ENCODE peak calls at places on chromosome 14, in five cellular contexts. F is B cell, B is CD14-positive monocyte, N is endothelial cell, M is heart right ventricle. S is an unnamed sample.

GRCh38 chr14:24693941-24694507 is 60.0 kb upstream of the GZMB start:
- DNase-seq in B (no peak), F (no peak), N (no peak), M (no peak), S (no peak)

GRCh38 chr14:98070521-98070920 is 1201.5 kb downstream of the BCL11B start:
- DNase-seq in B (no peak), M (no peak), F (no peak), N (no peak), S (no peak)

GRCh38 chr14:52951730-52952481 is 1.1 kb upstream of the FERMT2 start:
- DNase-seq in B (no peak), N (peak; percentile 51), M (peak; percentile 71), F (no peak), S (no peak)

GRCh38 chr14:88005978-88006851 is 1.3 kb downstream of the GPR65 start:
- DNase-seq in B (peak; percentile 79), N (no peak), M (no peak), F (peak; percentile 82), S (no peak)

GRCh38 chr14:61183486-61183885 is 97.7 kb downstream of the TMEM30B start:
- DNase-seq in N (no peak), B (no peak), M (no peak), F (no peak), S (no peak)

GRCh38 chr14:88895116-88895515 is 70.7 kb downstream of the TTC8 start:
- DNase-seq in F (no peak), B (no peak), N (no peak), M (no peak), S (no peak)

GRCh38 chr14:61394542-61394941 is 73.2 kb downstream of the PRKCH start:
- DNase-seq in N (no peak), B (no peak), F (no peak), M (no peak), S (no peak)

GRCh38 chr14:37034410-37035285 is 137.8 kb downstream of the SLC25A21 start:
- DNase-seq in F (no peak), M (no peak), N (no peak), B (no peak), S (no peak)

GRCh38 chr14:70771781-70772212 is 37.5 kb downstream of the MAP3K9 start:
- DNase-seq in N (peak; percentile 19), M (no peak), F (no peak), B (no peak), S (no peak)

DNA sequence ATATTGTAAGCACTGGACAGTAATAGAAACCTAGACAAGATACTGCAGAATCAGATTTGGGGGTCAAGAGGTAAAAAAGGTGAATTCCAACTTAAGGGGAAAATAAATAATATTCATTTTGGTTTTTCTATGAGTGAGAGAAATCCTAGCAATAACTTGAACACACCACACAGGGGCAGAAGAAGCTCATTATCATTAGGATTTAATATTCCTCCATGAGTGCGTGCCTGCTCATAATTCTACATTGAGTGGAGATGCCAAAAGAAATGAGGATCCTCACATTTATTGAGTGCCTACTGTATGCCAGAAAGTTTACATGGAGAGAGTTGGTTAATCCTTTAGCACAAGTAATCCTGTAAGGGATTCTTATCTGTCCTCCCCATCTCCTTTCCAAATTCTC is 40.5 kb upstream of the C14orf132 start:
- DNase-seq in B (no peak), M (no peak), N (no peak), F (no peak), S (no peak)
- TF ChIP-seq CTCF in B (no peak), M (peak; percentile 38), N (no peak), F (no peak), S (peak; percentile 66)

GRCh38 chr14:72513346-72513745 is 380.6 kb downstream of the DPF3 start:
- DNase-seq in M (no peak), N (no peak), F (no peak), B (no peak), S (no peak)

GRCh38 chr14:72515779-72516770 is 377.8 kb downstream of the DPF3 start:
- DNase-seq in N (no peak), B (no peak), M (peak; percentile 14), F (no peak), S (no peak)

GRCh38 chr14:72514660-72515025 is 379.3 kb downstream of the DPF3 start:
- DNase-seq in N (no peak), F (no peak), B (no peak), M (no peak), S (no peak)

GRCh38 chr14:72512925-72513324 is 381.0 kb downstream of the DPF3 start:
- DNase-seq in N (no peak), M (no peak), F (no peak), B (no peak), S (no peak)

GRCh38 chr14:72513994-72514659 is 379.8 kb downstream of the DPF3 start:
- DNase-seq in N (no peak), F (no peak), M (no peak), B (no peak), S (no peak)
- TF ChIP-seq CTCF in N (peak; percentile 65), F (peak; percentile 65), M (peak; percentile 45), B (peak; percentile 31), S (peak; percentile 78)

GRCh38 chr14:67674480-67675218 is at the start of gene VTI1B:
- DNase-seq in B (peak; percentile 67), F (peak; percentile 75), N (peak; percentile 82), M (peak; percentile 85), S (peak; percentile 72)
- TF ChIP-seq CTCF in B (no peak), F (no peak), N (no peak), M (no peak), S (peak; percentile 32)

GRCh38 chr14:106657460-106657859 is 1131.1 kb downstream of the TMEM121 start:
- DNase-seq in B (no peak), M (no peak), F (peak; percentile 45), N (no peak), S (no peak)

DNA sequence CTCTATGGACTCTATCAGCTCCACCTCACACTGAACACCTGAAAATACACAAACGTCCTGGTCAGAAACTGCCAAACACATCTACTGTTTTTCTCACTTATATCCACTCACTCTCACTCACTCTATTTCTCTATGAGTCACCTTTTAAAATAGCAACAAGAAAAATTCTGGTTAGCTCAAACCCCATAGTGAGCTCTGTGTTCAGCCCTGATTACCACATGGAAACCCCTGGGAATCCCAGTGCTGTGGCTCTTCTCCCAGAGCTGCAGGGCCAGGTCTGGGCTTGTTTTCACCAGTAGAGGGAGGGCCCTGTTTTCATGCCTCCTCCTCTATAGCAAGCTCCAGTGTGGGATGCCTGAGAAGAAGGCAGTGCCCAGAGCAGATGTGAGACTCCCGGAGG is 1126.1 kb downstream of the TMEM121 start:
- DNase-seq in F (no peak), N (no peak), M (no peak), B (no peak), S (no peak)
- TF ChIP-seq CTCF in F (no peak), N (no peak), M (no peak), B (no peak), S (no peak)

GRCh38 chr14:105019861-105020814 is 745 bp downstream of the CDCA4 start:
- DNase-seq in F (peak; percentile 65), B (peak; percentile 62), N (peak; percentile 73), M (no peak), S (peak; percentile 38)

GRCh38 chr14:105021656-105022275 is 883 bp upstream of the CDCA4 start:
- DNase-seq in B (no peak), N (peak; percentile 39), F (no peak), M (no peak), S (peak; percentile 25)

GRCh38 chr14:105023144-105023543 is 2.3 kb upstream of the CDCA4 start:
- DNase-seq in F (no peak), B (no peak), N (no peak), M (no peak), S (no peak)

GRCh38 chr14:105022276-105022670 is 1.4 kb upstream of the CDCA4 start:
- DNase-seq in B (no peak), M (no peak), N (no peak), F (no peak), S (no peak)

GRCh38 chr14:105020815-105021655 is at the start of gene CDCA4:
- DNase-seq in M (peak; percentile 96), F (peak; percentile 96), B (peak; percentile 96), N (peak; percentile 99), S (peak; percentile 95)
- TF ChIP-seq CTCF in M (no peak), F (no peak), B (no peak), N (peak; percentile 9), S (peak; percentile 8)

DNA sequence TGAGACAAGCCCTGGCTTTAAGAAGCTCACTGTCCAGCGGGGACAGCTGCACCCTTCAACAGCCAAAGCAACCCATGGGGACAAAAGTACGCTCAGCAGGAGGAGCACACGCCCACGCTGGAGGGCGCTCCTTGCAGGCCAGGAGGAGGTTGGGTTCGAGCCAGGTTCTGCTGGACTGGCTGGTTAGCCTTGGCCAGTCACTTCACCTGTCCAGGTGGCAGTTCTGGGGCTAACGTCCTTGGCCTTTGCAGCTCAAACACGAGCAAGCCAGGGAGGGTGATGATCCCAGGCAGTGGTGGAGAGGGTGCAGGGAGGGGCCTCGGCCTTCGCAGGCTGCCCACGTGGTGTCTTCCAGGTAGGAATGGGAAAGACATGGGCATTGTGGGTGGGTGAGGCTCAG is 13.1 kb downstream of the CHGA start:
- DNase-seq in B (no peak), M (no peak), N (no peak), F (no peak), S (no peak)
- TF ChIP-seq CTCF in B (no peak), M (no peak), N (no peak), F (no peak), S (no peak)

GRCh38 chr14:33908540-33909223 is 42.2 kb downstream of the EGLN3 start:
- DNase-seq in B (no peak), F (no peak), N (no peak), M (no peak), S (no peak)
- TF ChIP-seq CTCF in B (no peak), F (no peak), N (no peak), M (no peak), S (no peak)

S was measured in neural crest cell.